ENCODE peak calls at places on chromosomes 6 and 20, in seven cellular contexts. C is tibial artery, V is cardiac muscle cell, M is thyroid gland, Y is fibroblast of lung, J is HCT116, P is endothelial cell of umbilical vein. S is an unnamed sample.

GRCh38 chr6:107624050-107624449 is 134.1 kb downstream of the SOBP start:
- DNase-seq in C (no peak), V (no peak), M (no peak), Y (no peak), J (no peak), P (no peak), S (no peak)

GRCh38 chr6:34929241-34929978 is 40.4 kb downstream of the ANKS1A start:
- DNase-seq in C (no peak), V (no peak), M (no peak), Y (no peak), J (no peak), P (no peak), S (no peak)

GRCh38 chr6:137798846-137799245 is 68.2 kb upstream of the TNFAIP3 start:
- DNase-seq in C (no peak), V (no peak), M (no peak), Y (peak; percentile 48), J (no peak), P (no peak), S (no peak)

GRCh38 chr6:43173496-43174262 is 2.6 kb downstream of the SRF start:
- DNase-seq in C (no peak), V (peak; percentile 11), M (no peak), Y (peak; percentile 30), J (no peak), P (no peak), S (no peak)

GRCh38 chr6:130503146-130503545 is 137.3 kb downstream of the TMEM200A start:
- DNase-seq in C (no peak), V (no peak), M (no peak), Y (peak; percentile 70), J (no peak), P (no peak), S (no peak)

GRCh38 chr6:40152196-40152595 is 217.9 kb upstream of the MOCS1 start:
- DNase-seq in C (no peak), V (no peak), M (no peak), Y (no peak), J (no peak), P (no peak), S (no peak)

GRCh38 chr20:46545077-46545826 is 5.2 kb downstream of the OCSTAMP start:
- DNase-seq in C (no peak), V (no peak), M (no peak), Y (no peak), J (no peak), P (no peak), S (no peak)

GRCh38 chr6:48429021-48429420 is 318.0 kb upstream of the PTCHD4 start:
- DNase-seq in C (no peak), V (no peak), M (no peak), Y (peak; percentile 27), J (no peak), P (no peak), S (no peak)

GRCh38 chr6:166774770-166775169 is 147.7 kb upstream of the RPS6KA2 start:
- DNase-seq in C (no peak), V (no peak), M (no peak), Y (no peak), J (no peak), P (no peak), S (no peak)

GRCh38 chr6:139325003-139325600 is 33.3 kb upstream of the TXLNB start:
- DNase-seq in C (no peak), V (no peak), M (no peak), Y (no peak), J (no peak), P (no peak), S (no peak)

GRCh38 chr20:23146857-23147256 is 60.7 kb upstream of the CD93 start:
- DNase-seq in C (peak; percentile 17), V (no peak), M (no peak), Y (peak; percentile 21), J (no peak), P (no peak), S (no peak)

GRCh38 chr6:12956991-12957320 is 240.4 kb downstream of the PHACTR1 start:
- DNase-seq in C (no peak), V (no peak), M (no peak), Y (no peak), J (no peak), P (no peak), S (no peak)

GRCh38 chr6:167054987-167055386 is 55.8 kb downstream of the CEP43 start:
- DNase-seq in C (no peak), V (no peak), M (no peak), Y (no peak), J (no peak), P (no peak), S (no peak)

GRCh38 chr6:14292119-14292518 is 174.5 kb downstream of the CD83 start:
- DNase-seq in C (no peak), V (no peak), M (no peak), Y (no peak), J (no peak), P (no peak), S (no peak)

GRCh38 chr6:106746660-106747059 is 117.3 kb downstream of the QRSL1 start:
- DNase-seq in C (no peak), V (peak; percentile 63), M (peak; percentile 47), Y (peak; percentile 84), J (no peak), P (no peak), S (no peak)

GRCh38 chr20:58842276-58842675 is 8.4 kb downstream of the GNAS-AS1 start:
- DNase-seq in C (no peak), V (no peak), M (no peak), Y (no peak), J (no peak), P (no peak), S (no peak)
- H3K27me3 ChIP-seq in C (peaks cover 60% of the 10 kb centered on the region), V (peaks cover 57% of the 10 kb centered on the region), M (no peaks in the 10 kb centered on the region), Y (peaks cover 17% of the 10 kb centered on the region), J (peaks cover 17% of the 10 kb centered on the region), P (peaks cover 41% of the 10 kb centered on the region), S (peaks cover 86% of the 10 kb centered on the region)

GRCh38 chr20:37543828-37544227 is 16.2 kb upstream of the BLCAP start:
- DNase-seq in C (no peak), V (no peak), M (no peak), Y (peak; percentile 20), J (no peak), P (peak; percentile 55), S (no peak)
- TF ChIP-seq CTCF in C (no peak), V (peak; percentile 56), M (no peak), Y (peak; percentile 53), J (peak; percentile 51), P (peak; percentile 14), S (no peak)

GRCh38 chr20:56843817-56844216 is 214.7 kb downstream of the TFAP2C start:
- DNase-seq in C (no peak), V (no peak), M (no peak), Y (no peak), J (peak; percentile 3), P (no peak), S (no peak)
- H3K27me3 ChIP-seq in C (no peaks in the 10 kb centered on the region), V (no peaks in the 10 kb centered on the region), M (no peaks in the 10 kb centered on the region), Y (no peaks in the 10 kb centered on the region), J (peaks cover 2% of the 10 kb centered on the region), P (no peaks in the 10 kb centered on the region), S (peaks cover 17% of the 10 kb centered on the region)

DNA sequence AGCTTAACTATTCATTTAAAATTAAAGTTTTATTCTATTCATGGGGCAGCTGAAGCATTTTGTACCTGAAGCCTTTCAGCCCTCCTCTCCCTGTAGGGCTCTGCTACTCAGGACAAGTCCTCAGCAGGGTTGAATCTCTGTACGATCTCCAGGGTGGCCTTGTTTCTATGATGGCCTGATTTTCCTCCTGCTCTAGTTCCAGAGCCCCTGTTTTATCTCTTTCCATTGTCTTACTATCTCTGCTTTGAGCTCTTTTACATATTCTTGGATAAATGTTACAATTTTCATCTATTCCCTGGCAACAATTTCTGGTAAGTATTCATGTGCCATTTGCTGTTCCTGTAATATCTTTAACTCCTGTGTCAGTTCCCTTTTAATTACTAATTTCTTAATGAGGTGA is 19.8 kb upstream of the MYL9 start:
- DNase-seq in C (no peak), V (no peak), M (no peak), Y (no peak), J (no peak), P (no peak), S (no peak)
- TF ChIP-seq CTCF in C (no peak), V (no peak), M (no peak), Y (no peak), J (no peak), P (no peak), S (no peak)

GRCh38 chr6:30113843-30114242 is 953 bp upstream of the TRIM31 start:
- DNase-seq in C (no peak), V (no peak), M (no peak), Y (no peak), J (no peak), P (no peak), S (no peak)
- H3K27me3 ChIP-seq in C (peaks cover 39% of the 10 kb centered on the region), V (peaks cover 69% of the 10 kb centered on the region), M (peaks cover 3% of the 10 kb centered on the region), Y (peaks cover 10% of the 10 kb centered on the region), J (no peaks in the 10 kb centered on the region), P (peaks cover 33% of the 10 kb centered on the region), S (peaks cover 17% of the 10 kb centered on the region)

DNA sequence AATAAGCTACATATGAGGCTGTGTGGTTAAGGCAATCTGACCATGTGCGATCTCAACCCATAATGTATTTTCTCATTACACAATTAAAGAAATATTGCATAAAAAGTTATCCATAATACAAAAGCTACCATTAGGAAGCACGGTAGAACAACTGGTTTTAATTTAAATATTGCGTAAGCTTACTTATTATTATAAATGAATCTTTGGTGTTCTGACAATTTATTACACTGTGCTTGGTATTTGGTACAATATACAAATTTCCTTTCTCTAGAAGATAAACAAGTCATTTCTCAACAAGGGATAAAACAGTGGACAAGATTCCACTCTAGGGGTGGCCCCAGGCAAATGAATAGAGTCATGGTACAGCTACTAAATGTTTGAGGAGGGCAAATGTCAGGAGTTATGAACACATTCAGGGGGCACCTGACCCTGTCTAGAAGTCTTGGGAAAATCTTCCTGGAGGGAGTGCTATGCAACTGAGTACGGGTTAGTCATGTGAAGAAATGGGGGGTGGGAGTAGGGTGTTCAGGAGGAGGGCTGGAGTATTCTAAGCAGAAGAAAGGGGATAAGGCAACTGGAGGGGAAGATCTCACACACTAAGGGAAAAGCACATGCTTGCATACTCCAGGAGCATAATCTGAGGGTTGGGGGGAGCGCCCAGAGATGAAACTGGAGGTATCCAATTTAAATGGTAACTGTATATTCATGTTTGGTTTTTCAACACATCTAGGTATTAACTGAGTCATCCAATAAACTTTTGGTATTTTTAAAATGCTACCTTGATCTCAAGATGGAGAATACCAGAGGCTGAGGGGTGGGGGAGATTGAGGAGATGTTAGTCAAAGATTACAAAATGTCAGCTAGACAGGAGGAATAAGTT is 296.9 kb upstream of the SGK1 start:
- DNase-seq in C (no peak), V (no peak), M (no peak), Y (no peak), J (no peak), P (no peak), S (no peak)
- TF ChIP-seq CTCF in C (no peak), V (no peak), M (no peak), Y (no peak), J (no peak), P (no peak), S (no peak)